ENCODE peak calls at places on chromosomes 2 and 18, in six cellular contexts. Z, R, Q, P, D and H are unnamed samples. For H3K4me1, the result is how much of the 10 kb centered on the place peaks cover.

GRCh38 chr18:74444104-74444503 is 13.0 kb downstream of the DIPK1C start:
- DNase-seq in Z (no peak), R (no peak), Q (no peak), P (no peak), D (no peak), H (no peak)

GRCh38 chr2:140178224-140178623 is 1398.0 kb upstream of the NXPH2 start:
- DNase-seq in Z (no peak), R (no peak), Q (no peak), P (no peak), D (no peak), H (no peak)

GRCh38 chr2:168564641-168565040 is 108.6 kb downstream of the CERS6 start:
- DNase-seq in Z (no peak), R (no peak), Q (no peak), P (no peak), D (no peak), H (no peak)

GRCh38 chr2:227623225-227623624 is 5.9 kb downstream of the SCYGR4 start:
- DNase-seq in Z (no peak), R (peak), Q (no peak), P (no peak), D (no peak), H (no peak)

GRCh38 chr2:201579536-201579935 is 63.8 kb downstream of the TMEM237 start:
- DNase-seq in Z (no peak), R (no peak), Q (no peak), P (no peak), D (no peak), H (no peak)

GRCh38 chr2:7191927-7192326 is 274.7 kb downstream of the RNF144A start:
- DNase-seq in Z (no peak), R (peak), Q (no peak), P (peak), D (no peak), H (no peak)

GRCh38 chr2:112733449-112733848 is 12.6 kb downstream of the NT5DC4 start:
- DNase-seq in Z (no peak), R (no peak), Q (no peak), P (no peak), D (peak), H (no peak)

GRCh38 chr2:205925373-205926337 is 160.3 kb downstream of the INO80D start:
- DNase-seq in Z (peak), R (peak), Q (peak), P (peak), D (peak), H (peak)

GRCh38 chr2:71223767-71224333 is 3.1 kb downstream of the PAIP2B start:
- DNase-seq in Z (peak), R (peak), Q (peak), P (peak), D (no peak), H (no peak)

GRCh38 chr18:2908166-2908945 is 61.5 kb downstream of the EMILIN2 start:
- DNase-seq in Z (no peak), R (no peak), Q (no peak), P (no peak), D (no peak), H (no peak)

GRCh38 chr2:47008381-47009280 is 93.0 kb upstream of the MCFD2 start:
- DNase-seq in Z (no peak), R (peak), Q (no peak), P (no peak), D (no peak), H (no peak)

GRCh38 chr2:157333304-157334047 is 7.9 kb upstream of the ERMN start:
- DNase-seq in Z (no peak), R (no peak), Q (no peak), P (no peak), D (no peak), H (no peak)

GRCh38 chr18:77776104-77776503 is 526.5 kb downstream of the GALR1 start:
- DNase-seq in Z (peak), R (no peak), Q (no peak), P (no peak), D (no peak), H (no peak)

GRCh38 chr2:118495278-118495677 is 352.2 kb downstream of the EN1 start:
- DNase-seq in Z (no peak), R (no peak), Q (no peak), P (no peak), D (no peak), H (no peak)

GRCh38 chr2:174802459-174802858 is 38.2 kb upstream of the CHRNA1 start:
- DNase-seq in Z (no peak), R (peak), Q (no peak), P (no peak), D (no peak), H (no peak)

GRCh38 chr2:63827749-63828148 is 13.9 kb upstream of the UGP2 start:
- DNase-seq in Z (peak), R (peak), Q (no peak), P (no peak), D (no peak), H (no peak)

GRCh38 chr18:50075772-50076171 is 119.2 kb downstream of the MYO5B start:
- DNase-seq in Z (no peak), R (no peak), Q (no peak), P (no peak), D (no peak), H (no peak)

GRCh38 chr2:206031162-206031784 is 54.7 kb downstream of the INO80D start:
- DNase-seq in Z (no peak), R (peak), Q (no peak), P (no peak), D (no peak), H (no peak)

GRCh38 chr2:30402441-30403182 is 44.4 kb upstream of the LCLAT1 start:
- DNase-seq in Z (no peak), R (no peak), Q (no peak), P (no peak), D (no peak), H (no peak)

GRCh38 chr2:231523451-231524266 is 6.6 kb downstream of the NMUR1 start:
- DNase-seq in Z (no peak), R (no peak), Q (no peak), P (no peak), D (no peak), H (no peak)

GRCh38 chr18:54805571-54806334 is 22.5 kb upstream of the RAB27B start:
- DNase-seq in Z (peak), R (peak), Q (no peak), P (no peak), D (no peak), H (no peak)

GRCh38 chr2:205681836-205682238 is 464 bp upstream of the NRP2 start:
- DNase-seq in Z (no peak), R (peak), Q (no peak), P (no peak), D (peak), H (no peak)

GRCh38 chr2:100580474-100581264 is 17.9 kb downstream of the PDCL3 start:
- DNase-seq in Z (no peak), R (no peak), Q (no peak), P (no peak), D (no peak), H (no peak)

GRCh38 chr2:172972005-172972619 is 103.5 kb upstream of the MAP3K20 start:
- DNase-seq in Z (peak), R (peak), Q (peak), P (peak), D (no peak), H (no peak)

GRCh38 chr18:23998811-23999210 is 15.7 kb upstream of the TTC39C start:
- DNase-seq in Z (no peak), R (peak), Q (no peak), P (no peak), D (no peak), H (no peak)

GRCh38 chr2:45134014-45134413 is 124.8 kb upstream of the SIX2 start:
- DNase-seq in Z (no peak), R (no peak), Q (no peak), P (no peak), D (no peak), H (peak)

GRCh38 chr18:49859006-49859359 is 45.6 kb upstream of the ACAA2 start:
- DNase-seq in Z (no peak), R (no peak), Q (peak), P (no peak), D (peak), H (no peak)

GRCh38 chr2:37337636-37338280 is 6.7 kb upstream of the QPCT start:
- DNase-seq in Z (no peak), R (no peak), Q (no peak), P (no peak), D (no peak), H (no peak)

GRCh38 chr2:8822218-8822617 is 15.2 kb downstream of the KIDINS220 start:
- DNase-seq in Z (no peak), R (peak), Q (no peak), P (no peak), D (no peak), H (no peak)
- H3K4me3 ChIP-seq in Z (no peak), R (no peak), Q (no peak), P (no peak), D (no peak), H (no peak)

DNA sequence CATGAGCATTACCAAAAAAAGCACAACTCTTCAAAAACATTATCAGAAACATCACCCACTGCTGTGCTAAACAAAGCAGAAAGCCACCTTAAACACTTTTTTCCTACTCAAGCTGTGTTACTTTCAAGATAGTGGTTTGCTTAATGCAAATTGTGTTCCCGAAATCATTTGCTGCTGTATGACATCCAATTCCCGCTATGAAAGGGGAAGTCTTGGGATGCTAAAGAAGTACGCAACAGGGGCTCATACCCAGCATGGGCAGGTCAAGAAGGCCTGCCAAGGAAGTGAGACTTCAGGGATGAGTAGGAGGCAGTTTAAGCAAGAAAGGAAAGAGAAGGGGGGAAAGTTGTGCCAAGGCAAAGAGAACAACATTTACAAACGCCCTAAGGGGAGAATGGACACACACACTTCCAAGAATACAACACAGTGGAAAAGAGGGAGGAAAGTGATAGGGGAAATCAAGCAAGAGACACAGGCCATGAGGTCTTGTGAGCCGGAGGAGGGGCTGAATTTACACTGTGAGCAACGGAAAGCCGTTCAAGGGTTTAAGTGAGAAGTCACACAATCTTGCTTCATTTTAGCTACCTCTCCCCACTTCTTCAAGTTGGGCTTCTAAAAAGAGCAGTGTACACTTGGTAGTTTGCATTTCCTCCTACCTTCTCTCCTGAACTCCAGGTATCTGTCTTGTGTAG is 4.1 kb downstream of the PTPN2 start:
- DNase-seq in Z (peak), R (no peak), Q (no peak), P (no peak), D (no peak), H (no peak)
- H3K4me1 ChIP-seq in Z (under half), R (under half), Q (under half), P (under half), D (under half), H (under half)

GRCh38 chr2:207334309-207334630 is 168.5 kb upstream of the KLF7 start:
- DNase-seq in Z (no peak), R (no peak), Q (no peak), P (no peak), D (no peak), H (no peak)

GRCh38 chr2:207330912-207331311 is 165.2 kb upstream of the KLF7 start:
- DNase-seq in Z (peak), R (peak), Q (peak), P (peak), D (no peak), H (no peak)

GRCh38 chr2:207331674-207332073 is 165.9 kb upstream of the KLF7 start:
- DNase-seq in Z (no peak), R (no peak), Q (no peak), P (no peak), D (no peak), H (no peak)

GRCh38 chr2:207333599-207334308 is 168.0 kb upstream of the KLF7 start:
- DNase-seq in Z (no peak), R (peak), Q (no peak), P (no peak), D (no peak), H (no peak)

DNA sequence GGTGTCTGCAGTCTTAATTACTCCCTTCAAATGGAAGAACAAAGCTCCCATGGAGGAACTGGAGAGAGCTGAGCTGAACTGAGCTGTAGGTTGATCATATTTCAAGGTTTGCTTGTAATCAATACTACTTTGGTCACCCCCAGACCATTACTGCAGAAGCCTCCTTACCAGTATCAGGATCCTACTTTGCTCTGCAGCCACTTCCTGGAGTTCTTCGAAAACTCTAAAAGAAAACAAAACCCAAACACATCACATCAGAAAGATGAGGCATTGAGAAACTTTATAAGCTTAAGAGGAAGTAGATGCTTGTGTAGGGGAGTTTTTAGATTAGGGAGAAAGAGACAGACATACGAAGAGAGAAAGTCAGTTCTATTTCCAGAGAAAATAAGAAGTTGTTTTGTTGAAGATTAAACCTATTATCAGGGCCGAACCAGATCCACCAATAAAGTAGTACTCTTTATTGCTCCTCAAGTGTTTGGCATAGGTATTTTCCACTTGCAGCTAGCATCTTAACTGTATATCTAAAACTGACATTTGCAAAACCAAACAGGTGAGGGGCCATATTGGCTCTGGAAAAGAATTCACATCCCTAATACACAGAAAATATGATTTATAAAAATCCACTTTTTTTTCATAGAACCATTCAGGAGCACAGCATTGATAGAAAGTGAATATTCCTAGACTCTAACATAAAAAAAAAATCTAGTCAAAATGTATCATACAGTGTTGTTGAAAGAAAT is 166.9 kb upstream of the KLF7 start:
- DNase-seq in Z (no peak), R (no peak), Q (no peak), P (no peak), D (no peak), H (no peak)
- H3K4me3 ChIP-seq in Z (no peak), R (no peak), Q (no peak), P (no peak), D (no peak), H (no peak)

GRCh38 chr2:28684142-28684858 is 67.3 kb upstream of the PPP1CB start:
- DNase-seq in Z (peak), R (no peak), Q (no peak), P (no peak), D (no peak), H (no peak)

GRCh38 chr2:28680657-28681056 is 71.0 kb upstream of the PPP1CB start:
- DNase-seq in Z (no peak), R (no peak), Q (no peak), P (no peak), D (no peak), H (no peak)

GRCh38 chr2:28681216-28681981 is 70.2 kb upstream of the PPP1CB start:
- DNase-seq in Z (no peak), R (no peak), Q (no peak), P (no peak), D (no peak), H (no peak)

GRCh38 chr2:28687181-28687580 is 64.4 kb upstream of the PPP1CB start:
- DNase-seq in Z (no peak), R (no peak), Q (no peak), P (no peak), D (no peak), H (no peak)

DNA sequence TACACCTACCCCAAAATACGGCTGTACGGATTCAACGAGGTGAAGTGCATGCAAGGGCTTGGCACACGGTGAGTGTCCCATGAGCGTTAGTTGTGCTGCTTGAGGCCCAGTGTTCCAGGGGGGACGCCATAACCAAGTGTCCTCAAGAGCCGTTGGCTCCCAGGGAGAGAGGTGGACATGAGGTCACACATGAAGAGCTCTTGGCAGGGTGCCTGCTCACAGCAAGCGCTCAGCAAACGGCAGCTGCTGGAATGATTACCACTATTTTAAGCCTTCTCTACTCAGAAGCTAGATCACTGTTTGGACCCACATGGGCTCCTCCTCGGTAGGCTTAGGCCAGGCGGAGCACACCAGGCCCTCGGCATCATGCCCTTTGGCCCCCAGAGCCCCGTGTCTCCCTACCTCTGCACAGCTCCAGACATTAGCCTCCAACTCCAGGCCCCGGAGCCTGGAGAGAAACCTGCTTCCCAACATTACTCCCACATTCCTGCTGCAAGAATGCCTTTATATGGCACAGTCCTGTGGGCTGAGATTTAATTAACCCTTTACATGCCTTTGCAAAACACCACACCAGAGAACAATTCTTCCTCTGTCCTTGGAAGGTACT is 68.4 kb upstream of the PPP1CB start:
- DNase-seq in Z (peak), R (peak), Q (peak), P (peak), D (peak), H (peak)
- H3K4me1 ChIP-seq in Z (under half), R (under half), Q (under half), P (under half), D (under half), H (under half)

DNA sequence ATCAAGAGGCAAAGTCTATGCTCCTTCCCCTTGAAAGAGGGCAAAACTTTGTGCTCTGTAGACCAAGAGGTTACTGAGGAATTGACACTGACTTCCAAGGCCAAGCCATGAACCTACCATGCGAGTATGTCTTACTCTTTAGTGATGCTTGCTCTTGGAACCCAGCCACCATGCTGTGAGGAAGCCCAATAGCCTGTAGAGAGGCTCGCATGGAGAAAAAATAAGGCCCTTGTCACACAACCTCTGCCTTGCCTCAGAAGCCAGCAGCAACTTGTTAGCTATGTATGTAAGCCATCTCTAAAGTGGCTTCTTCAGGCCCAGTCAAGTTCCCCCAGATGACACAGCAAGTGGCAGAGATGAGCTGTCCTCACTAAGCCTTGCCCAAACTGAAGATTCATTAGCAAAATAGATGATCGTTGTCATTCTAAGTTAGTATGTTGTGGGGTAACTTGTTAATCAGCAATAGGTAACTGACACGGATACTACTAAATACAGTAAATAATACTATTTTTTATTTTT is 66.1 kb upstream of the RGPD5 start:
- DNase-seq in Z (no peak), R (no peak), Q (no peak), P (no peak), D (no peak), H (no peak)
- H3K4me3 ChIP-seq in Z (no peak), R (no peak), Q (no peak), P (no peak), D (no peak), H (no peak)

DNA sequence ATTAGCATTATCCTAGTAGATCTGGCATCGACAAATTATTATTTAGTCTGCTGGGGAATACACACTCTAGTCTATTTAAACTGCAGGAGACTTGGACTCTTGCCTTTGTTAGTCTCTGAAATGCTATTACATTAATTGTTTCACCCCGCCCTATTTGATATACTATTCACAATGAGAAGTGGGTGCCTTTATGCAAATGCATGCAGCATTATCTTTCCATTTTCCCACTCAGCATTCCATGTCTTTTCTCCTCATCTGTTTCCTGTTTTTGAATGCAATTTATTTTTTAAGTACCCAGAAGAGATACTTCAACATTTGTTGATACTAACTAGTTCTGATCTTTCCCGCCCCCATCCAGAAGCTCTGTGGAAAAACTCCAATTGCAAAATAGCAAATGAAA is 395.3 kb upstream of the NXPH2 start:
- DNase-seq in Z (no peak), R (no peak), Q (no peak), P (no peak), D (no peak), H (no peak)
- H3K4me1 ChIP-seq in Z (under half), R (under half), Q (under half), P (under half), D (under half), H (under half)

GRCh38 chr2:181642071-181642470 is 14.8 kb downstream of the CERKL start:
- DNase-seq in Z (no peak), R (no peak), Q (no peak), P (no peak), D (no peak), H (no peak)
- H3K4me3 ChIP-seq in Z (no peak), R (no peak), Q (no peak), P (no peak), D (no peak), H (no peak)